ENCODE peak calls at places on chromosome 10, in four cellular contexts. K is NCI-H2029 treated with DMSO at 0.1 percent for 48 hours, X is NCI-H1417, E is NCI-H748 treated with DMSO at 0.1 percent for 48 hours. S is an unnamed sample.

GRCh38 chr10:102813017-102813541 is 24.1 kb downstream of the CYP17A1 start:
- DNase-seq in E (no peak), X (no peak), K (no peak), S (no peak)

GRCh38 chr10:47182934-47183725 is 116.9 kb upstream of the GDF10 start:
- DNase-seq in E (no peak), K (no peak), X (no peak), S (no peak)

GRCh38 chr10:121609426-121610380 is 11.5 kb upstream of the FGFR2 start:
- DNase-seq in X (no peak), K (no peak), E (no peak), S (no peak)

GRCh38 chr10:45420453-45421192 is 46.6 kb downstream of the ALOX5 start:
- DNase-seq in X (peak; percentile 63), K (peak; percentile 63), E (no peak), S (peak; percentile 84)

GRCh38 chr10:48550071-48550691 is 54.7 kb downstream of the ARHGAP22 start:
- DNase-seq in E (no peak), K (no peak), X (no peak), S (peak; percentile 7)

GRCh38 chr10:115968236-115968635 is 304.8 kb downstream of the GFRA1 start:
- DNase-seq in K (no peak), E (no peak), X (no peak), S (no peak)

GRCh38 chr10:93180402-93181040 is 106.8 kb downstream of the CYP26A1 start:
- DNase-seq in E (no peak), K (no peak), X (no peak), S (peak; percentile 46)

GRCh38 chr10:78959901-78960300 is 108.9 kb upstream of the ZMIZ1 start:
- DNase-seq in E (no peak), X (no peak), K (no peak), S (no peak)

GRCh38 chr10:126063353-126063791 is 167.0 kb downstream of the FANK1 start:
- DNase-seq in X (no peak), K (no peak), E (no peak), S (peak; percentile 48)

S was measured in fibroblast of pulmonary artery.